ENCODE peak calls at places on chromosome 12, in four cellular contexts. One of them, this sample, is unnamed.

GRCh38 chr12:27424631-27425230 is 21.8 kb upstream of the SMCO2 start:
- DNase-seq in erythroblast: peak; percentile 7
- DNase-seq in nephron progenitor cell: no peak
- DNase-seq in non-pigmented ciliary epithelial cell: peak; percentile 22
- DNase-seq in this sample: peak; percentile 67

GRCh38 chr12:12350868-12351463 is 924 bp upstream of the MANSC1 start:
- DNase-seq in erythroblast: no peak
- DNase-seq in nephron progenitor cell: no peak
- DNase-seq in non-pigmented ciliary epithelial cell: no peak
- DNase-seq in this sample: no peak

GRCh38 chr12:130675791-130676190 is 40.3 kb downstream of the RIMBP2 start:
- DNase-seq in erythroblast: no peak
- DNase-seq in nephron progenitor cell: no peak
- DNase-seq in non-pigmented ciliary epithelial cell: no peak
- DNase-seq in this sample: no peak

GRCh38 chr12:39628836-39629235 is 9.2 kb upstream of the ABCD2 start:
- DNase-seq in erythroblast: no peak
- DNase-seq in nephron progenitor cell: no peak
- DNase-seq in non-pigmented ciliary epithelial cell: no peak
- DNase-seq in this sample: no peak

GRCh38 chr12:78864483-78865296 is at the start of gene SYT1:
- DNase-seq in erythroblast: no peak
- DNase-seq in nephron progenitor cell: peak; percentile 83
- DNase-seq in non-pigmented ciliary epithelial cell: no peak
- DNase-seq in this sample: peak; percentile 33

GRCh38 chr12:60201891-60202290 is 606.1 kb downstream of the SLC16A7 start:
- DNase-seq in erythroblast: no peak
- DNase-seq in nephron progenitor cell: no peak
- DNase-seq in non-pigmented ciliary epithelial cell: no peak
- DNase-seq in this sample: no peak

GRCh38 chr12:133181238-133181959 is at the start of gene ZNF268:
- DNase-seq in erythroblast: peak; percentile 96
- DNase-seq in nephron progenitor cell: peak; percentile 93
- DNase-seq in non-pigmented ciliary epithelial cell: peak; percentile 68
- DNase-seq in this sample: peak; percentile 58

GRCh38 chr12:1507308-1507707 is 87.1 kb downstream of the FBXL14 start:
- DNase-seq in erythroblast: no peak
- DNase-seq in nephron progenitor cell: no peak
- DNase-seq in non-pigmented ciliary epithelial cell: no peak
- DNase-seq in this sample: no peak

GRCh38 chr12:108816652-108817335 is 40.6 kb downstream of the SSH1 start:
- DNase-seq in erythroblast: no peak
- DNase-seq in nephron progenitor cell: no peak
- DNase-seq in non-pigmented ciliary epithelial cell: no peak
- DNase-seq in this sample: no peak

GRCh38 chr12:110896559-110896958 is 23.8 kb downstream of the MYL2 start:
- DNase-seq in erythroblast: no peak
- DNase-seq in nephron progenitor cell: no peak
- DNase-seq in non-pigmented ciliary epithelial cell: no peak
- DNase-seq in this sample: no peak

GRCh38 chr12:95982602-95983001 is 13.5 kb downstream of the HAL start:
- DNase-seq in erythroblast: no peak
- DNase-seq in nephron progenitor cell: no peak
- DNase-seq in non-pigmented ciliary epithelial cell: no peak
- DNase-seq in this sample: no peak

GRCh38 chr12:119229837-119230236 is 51.1 kb downstream of the HSPB8 start:
- DNase-seq in erythroblast: no peak
- DNase-seq in nephron progenitor cell: peak; percentile 59
- DNase-seq in non-pigmented ciliary epithelial cell: no peak
- DNase-seq in this sample: no peak

GRCh38 chr12:117188961-117189724 is 1.1 kb downstream of the FBXO21 start:
- DNase-seq in erythroblast: no peak
- DNase-seq in nephron progenitor cell: no peak
- DNase-seq in non-pigmented ciliary epithelial cell: peak; percentile 15
- DNase-seq in this sample: peak; percentile 24

GRCh38 chr12:26271889-26272492 is 76.6 kb downstream of the SSPN start:
- DNase-seq in erythroblast: no peak
- DNase-seq in nephron progenitor cell: no peak
- DNase-seq in non-pigmented ciliary epithelial cell: peak; percentile 95
- DNase-seq in this sample: no peak

GRCh38 chr12:22625671-22626251 is 790 bp downstream of the ETNK1 start:
- DNase-seq in erythroblast: peak; percentile 69
- DNase-seq in nephron progenitor cell: peak; percentile 47
- DNase-seq in non-pigmented ciliary epithelial cell: no peak
- DNase-seq in this sample: no peak

GRCh38 chr12:130958557-130959140 is 4.9 kb downstream of the ADGRD1 start:
- DNase-seq in erythroblast: no peak
- DNase-seq in nephron progenitor cell: no peak
- DNase-seq in non-pigmented ciliary epithelial cell: no peak
- DNase-seq in this sample: no peak

GRCh38 chr12:20260864-20261263 is 107.5 kb upstream of the PDE3A start:
- DNase-seq in erythroblast: no peak
- DNase-seq in nephron progenitor cell: no peak
- DNase-seq in non-pigmented ciliary epithelial cell: no peak
- DNase-seq in this sample: no peak

GRCh38 chr12:94042321-94042720 is 106.1 kb upstream of the PLXNC1 start:
- DNase-seq in erythroblast: no peak
- DNase-seq in nephron progenitor cell: no peak
- DNase-seq in non-pigmented ciliary epithelial cell: no peak
- DNase-seq in this sample: no peak

GRCh38 chr12:6896846-6897435 is 7.7 kb upstream of the LRRC23 start:
- DNase-seq in erythroblast: no peak
- DNase-seq in nephron progenitor cell: no peak
- DNase-seq in non-pigmented ciliary epithelial cell: no peak
- DNase-seq in this sample: no peak

GRCh38 chr12:27343255-27344000 is 10.8 kb downstream of the BMAL2 start:
- DNase-seq in erythroblast: no peak
- DNase-seq in nephron progenitor cell: no peak
- DNase-seq in non-pigmented ciliary epithelial cell: peak; percentile 87
- DNase-seq in this sample: peak; percentile 72

GRCh38 chr12:5318874-5319273 is 113.0 kb upstream of the NTF3 start:
- DNase-seq in erythroblast: no peak
- DNase-seq in nephron progenitor cell: no peak
- DNase-seq in non-pigmented ciliary epithelial cell: peak; percentile 24
- DNase-seq in this sample: peak; percentile 71

GRCh38 chr12:124413401-124413800 is 118.5 kb downstream of the RFLNA start:
- DNase-seq in erythroblast: no peak
- DNase-seq in nephron progenitor cell: no peak
- DNase-seq in non-pigmented ciliary epithelial cell: no peak
- DNase-seq in this sample: no peak

GRCh38 chr12:99005601-99006000 is 360.5 kb downstream of the APAF1 start:
- DNase-seq in erythroblast: no peak
- DNase-seq in nephron progenitor cell: no peak
- DNase-seq in non-pigmented ciliary epithelial cell: no peak
- DNase-seq in this sample: peak; percentile 5

This sample was measured in AG09309.